ENCODE peak calls at places on chromosomes 2 and 18, in six cellular contexts. C, I, Z, B, V and A are unnamed samples.

GRCh38 chr2:76197842-76198448 is 487.2 kb upstream of the GCFC2 start:
- DNase-seq in Z (peak), B (peak), V (no peak), C (no peak), I (peak), A (peak)

GRCh38 chr2:139790807-139791206 is 1010.6 kb upstream of the NXPH2 start:
- DNase-seq in Z (peak), I (no peak), C (no peak), V (no peak), B (no peak), A (no peak)

GRCh38 chr2:133422946-133423345 is 145.3 kb downstream of the NCKAP5 start:
- DNase-seq in I (no peak), V (no peak), B (no peak), C (no peak), Z (no peak), A (no peak)

GRCh38 chr2:11060376-11061169 is 94.7 kb upstream of the SLC66A3 start:
- DNase-seq in I (no peak), C (no peak), B (no peak), Z (no peak), V (no peak), A (no peak)

GRCh38 chr2:158457092-158457825 is 507 bp downstream of the PKP4 start:
- DNase-seq in B (no peak), V (no peak), C (no peak), I (peak), Z (peak), A (no peak)

GRCh38 chr2:96940026-96940601 is 46.3 kb downstream of the FAM178B start:
- DNase-seq in I (no peak), C (no peak), V (peak), B (no peak), Z (no peak), A (no peak)

GRCh38 chr2:223027442-223027841 is 24.5 kb upstream of the KCNE4 start:
- DNase-seq in Z (no peak), I (no peak), B (no peak), C (no peak), V (no peak), A (no peak)

GRCh38 chr2:228181098-228182019 is at the start of gene SPHKAP:
- DNase-seq in Z (peak), V (peak), C (no peak), I (peak), B (no peak), A (no peak)

GRCh38 chr2:32063310-32064020 is at the start of gene SPAST:
- DNase-seq in V (peak), Z (peak), B (peak), C (peak), I (peak), A (peak)
- TF ChIP-seq CTCF in V (peak), Z (peak), B (no peak), C (peak), I (peak), A (no peak)

GRCh38 chr18:40157120-40157519 is 1797.9 kb upstream of the PIK3C3 start:
- DNase-seq in C (no peak), Z (no peak), B (no peak), V (no peak), I (no peak), A (no peak)

GRCh38 chr18:40159141-40160017 is 1795.7 kb upstream of the PIK3C3 start:
- DNase-seq in V (no peak), I (no peak), Z (peak), C (no peak), B (no peak), A (no peak)
- TF ChIP-seq CTCF in V (peak), I (peak), Z (peak), C (peak), B (peak), A (no peak)

GRCh38 chr2:20447437-20448245 is 767 bp downstream of the RHOB start:
- DNase-seq in C (no peak), B (no peak), Z (peak), I (no peak), V (peak), A (no peak)
- TF ChIP-seq CTCF in C (no peak), B (no peak), Z (no peak), I (no peak), V (peak), A (no peak)

GRCh38 chr2:30714811-30715709 is 92.2 kb downstream of the CAPN13 start:
- DNase-seq in I (no peak), V (no peak), C (no peak), Z (peak), B (no peak), A (no peak)
- TF ChIP-seq CTCF in I (no peak), V (no peak), C (no peak), Z (peak), B (no peak), A (no peak)